ENCODE peak calls at places on chromosomes 1 and 21, in four cellular contexts. Y, D, N and S are unnamed samples.

GRCh38 chr1:206504363-206504713 is 3.0 kb upstream of the RASSF5 start:
- DNase-seq in Y (no peak), D (no peak), N (no peak), S (no peak)

GRCh38 chr1:199202331-199202730 is 563.5 kb downstream of the PTPRC start:
- DNase-seq in Y (no peak), D (no peak), N (no peak), S (no peak)

GRCh38 chr1:23682946-23683345 is 8.7 kb upstream of the RPL11 start:
- DNase-seq in Y (no peak), D (no peak), N (no peak), S (no peak)

GRCh38 chr1:172628416-172628815 is 30.5 kb upstream of the FASLG start:
- DNase-seq in Y (no peak), D (no peak), N (no peak), S (no peak)

GRCh38 chr1:154433161-154433681 is 28.1 kb downstream of the IL6R start:
- DNase-seq in Y (no peak), D (no peak), N (no peak), S (no peak)

GRCh38 chr1:161313554-161314200 is 504 bp upstream of the SDHC start:
- DNase-seq in Y (no peak), D (no peak), N (no peak), S (no peak)

GRCh38 chr1:36776256-36776655 is 258.1 kb downstream of the GRIK3 start:
- DNase-seq in Y (no peak), D (no peak), N (no peak), S (no peak)

GRCh38 chr1:176119549-176119948 is 87.5 kb downstream of the COP1 start:
- DNase-seq in Y (no peak), D (peak), N (no peak), S (no peak)

GRCh38 chr1:170218261-170218660 is 72.5 kb downstream of the NTMT2 start:
- DNase-seq in Y (no peak), D (no peak), N (no peak), S (no peak)

GRCh38 chr21:28142692-28143091 is 850.0 kb downstream of the LTN1 start:
- DNase-seq in Y (no peak), D (no peak), N (no peak), S (peak)

GRCh38 chr1:167488786-167489185 is 29.5 kb downstream of the CD247 start:
- DNase-seq in Y (no peak), D (no peak), N (no peak), S (no peak)

GRCh38 chr1:87226341-87226760 is 102.3 kb upstream of the LMO4 start:
- DNase-seq in Y (peak), D (peak), N (peak), S (peak)

DNA sequence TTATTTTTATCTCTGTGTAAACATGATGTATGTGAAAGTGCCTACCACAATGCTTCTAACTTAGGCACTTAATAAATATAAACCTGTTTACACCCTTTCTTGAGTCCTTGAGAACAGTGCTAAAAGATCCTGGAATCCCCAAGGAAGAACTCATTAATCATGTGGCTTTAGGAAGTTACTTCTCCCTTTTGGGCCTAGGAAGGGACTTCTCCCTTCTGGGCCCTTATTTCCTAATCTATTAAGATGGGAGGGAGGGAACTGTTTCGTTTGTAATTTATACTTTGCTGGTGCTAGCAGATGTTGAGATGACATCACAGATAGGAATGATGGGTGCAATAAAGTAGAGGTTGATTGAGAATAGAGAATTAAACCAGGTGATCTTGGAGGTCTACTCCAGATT is 1.1 kb downstream of the BTF3L4 start:
- DNase-seq in Y (no peak), D (no peak), N (no peak), S (no peak)
- H3K4me3 ChIP-seq in Y (peak), D (peak), N (peak), S (peak)

DNA sequence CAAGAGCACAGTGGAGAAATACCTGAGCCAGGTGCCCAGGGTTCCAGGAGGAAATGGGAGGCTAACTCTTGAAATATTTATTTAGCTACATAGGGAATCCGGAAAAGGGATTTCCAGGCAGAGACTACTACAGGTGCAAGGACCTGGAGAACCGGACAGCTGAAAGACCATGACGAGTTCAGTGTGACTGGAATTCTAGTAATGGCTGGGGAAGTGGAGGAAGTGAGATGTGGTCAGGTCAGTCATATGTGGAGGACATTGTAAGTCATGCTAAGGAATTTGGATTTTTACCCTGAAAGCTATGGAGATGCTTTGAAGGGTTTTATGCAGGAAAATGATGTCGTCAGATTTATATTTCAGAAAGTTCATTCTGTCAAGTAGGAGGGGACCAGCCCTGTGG is 1.8 kb downstream of the CAP1 start:
- DNase-seq in Y (no peak), D (no peak), N (no peak), S (no peak)
- H3K4me3 ChIP-seq in Y (no peak), D (no peak), N (peak), S (peak)

GRCh38 chr21:45440736-45441350 is 35.9 kb downstream of the COL18A1 start:
- DNase-seq in Y (peak), D (no peak), N (no peak), S (no peak)

GRCh38 chr21:45438391-45439145 is 33.6 kb downstream of the COL18A1 start:
- DNase-seq in Y (peak), D (no peak), N (no peak), S (no peak)

GRCh38 chr21:45441431-45442255 is 36.7 kb downstream of the COL18A1 start:
- DNase-seq in Y (peak), D (no peak), N (no peak), S (no peak)

GRCh38 chr21:45439171-45439872 is 34.4 kb downstream of the COL18A1 start:
- DNase-seq in Y (peak), D (peak), N (peak), S (peak)

DNA sequence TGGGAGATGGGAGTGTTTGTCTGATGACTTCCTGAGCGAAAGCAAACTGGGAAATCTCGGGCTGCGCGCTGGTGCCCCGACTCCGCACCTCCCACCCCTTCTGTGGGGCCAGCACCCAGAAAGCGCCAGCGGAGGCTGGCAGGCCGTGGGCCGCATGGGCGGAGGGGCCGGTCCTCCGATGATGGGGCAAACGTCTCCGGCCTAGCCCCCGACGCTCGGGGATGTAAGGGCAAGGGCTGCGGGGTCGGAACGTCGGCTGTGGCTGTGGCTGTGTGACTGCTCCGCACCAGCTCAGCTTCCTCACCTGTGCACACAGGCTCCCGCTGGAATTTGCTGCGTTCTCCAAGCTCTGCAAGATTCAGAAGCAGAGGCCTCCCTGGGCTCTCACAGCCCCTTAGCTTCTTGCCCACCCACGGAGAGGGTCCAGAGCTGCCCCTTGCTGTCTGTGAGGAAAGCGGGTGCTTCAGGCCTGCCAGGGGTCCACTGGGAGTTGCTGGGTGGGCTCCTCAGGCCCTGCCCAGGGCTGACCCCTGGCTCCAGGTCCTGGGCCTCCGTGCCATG is 35.0 kb downstream of the COL18A1 start:
- DNase-seq in Y (peak), D (no peak), N (no peak), S (no peak)
- H3K4me3 ChIP-seq in Y (no peak), D (no peak), N (no peak), S (no peak)

GRCh38 chr1:56569661-56570060 is 9.7 kb downstream of the PLPP3 start:
- DNase-seq in Y (no peak), D (no peak), N (no peak), S (no peak)
- H3K4me3 ChIP-seq in Y (no peak), D (no peak), N (no peak), S (no peak)

GRCh38 chr1:3540876-3541275 is 70.4 kb downstream of the MEGF6 start:
- DNase-seq in Y (no peak), D (no peak), N (no peak), S (no peak)
- H3K4me3 ChIP-seq in Y (no peak), D (no peak), N (no peak), S (no peak)